ENCODE peak calls at places on chromosome 11, in seven cellular contexts. K, M, D, H, Z, Q and O are unnamed samples.

GRCh38 chr11:64868904-64869570 is 9.4 kb downstream of the EHD1 start:
- DNase-seq in K (peak; percentile 70), M (no peak), D (no peak), H (no peak), Z (no peak), Q (peak; percentile 61), O (no peak)

GRCh38 chr11:79066456-79067354 is 374.1 kb downstream of the TENM4 start:
- DNase-seq in K (no peak), M (no peak), D (no peak), H (no peak), Z (no peak), Q (no peak), O (no peak)

GRCh38 chr11:108338750-108339149 is 115.9 kb downstream of the ATM start:
- DNase-seq in K (no peak), M (no peak), D (no peak), H (no peak), Z (no peak), Q (no peak), O (no peak)

GRCh38 chr11:68200639-68201038 is 12.5 kb downstream of the KMT5B start:
- DNase-seq in K (no peak), M (no peak), D (no peak), H (no peak), Z (no peak), Q (no peak), O (no peak)

GRCh38 chr11:102924851-102925380 is 30.6 kb downstream of the MMP13 start:
- DNase-seq in K (peak; percentile 6), M (no peak), D (no peak), H (no peak), Z (no peak), Q (no peak), O (no peak)

GRCh38 chr11:111936045-111936400 is 1.1 kb upstream of the DIXDC1 start:
- DNase-seq in K (no peak), M (no peak), D (no peak), H (no peak), Z (no peak), Q (no peak), O (no peak)

GRCh38 chr11:44680982-44681597 is 45.7 kb upstream of the TSPAN18 start:
- DNase-seq in K (no peak), M (no peak), D (peak; percentile 68), H (no peak), Z (no peak), Q (no peak), O (no peak)

GRCh38 chr11:125871391-125872137 is 15.9 kb upstream of the HYLS1 start:
- DNase-seq in K (peak; percentile 9), M (no peak), D (no peak), H (no peak), Z (no peak), Q (no peak), O (no peak)

GRCh38 chr11:13205446-13205845 is 72.1 kb upstream of the BMAL1 start:
- DNase-seq in K (no peak), M (no peak), D (no peak), H (no peak), Z (no peak), Q (no peak), O (no peak)

GRCh38 chr11:36295926-36296325 is at the start of gene PRR5L:
- DNase-seq in K (no peak), M (no peak), D (no peak), H (no peak), Z (no peak), Q (no peak), O (no peak)

GRCh38 chr11:123478352-123478986 is 48.4 kb downstream of the GRAMD1B start:
- DNase-seq in K (peak; percentile 76), M (peak; percentile 61), D (no peak), H (no peak), Z (no peak), Q (peak; percentile 67), O (no peak)

GRCh38 chr11:65593518-65594414 is 1.8 kb downstream of the KCNK7 start:
- DNase-seq in K (no peak), M (no peak), D (no peak), H (no peak), Z (no peak), Q (no peak), O (peak; percentile 79)

GRCh38 chr11:494761-495536 is 12.1 kb downstream of the RNH1 start:
- DNase-seq in K (no peak), M (no peak), D (no peak), H (no peak), Z (no peak), Q (no peak), O (no peak)

GRCh38 chr11:65796726-65797601 is 10.1 kb downstream of the OVOL1 start:
- DNase-seq in K (no peak), M (no peak), D (no peak), H (no peak), Z (no peak), Q (no peak), O (no peak)

GRCh38 chr11:6602096-6602940 is 1.1 kb downstream of the RRP8 start:
- DNase-seq in K (no peak), M (no peak), D (no peak), H (no peak), Z (no peak), Q (no peak), O (no peak)

GRCh38 chr11:45405916-45406670 is 120.0 kb upstream of the SYT13 start:
- DNase-seq in K (no peak), M (no peak), D (no peak), H (no peak), Z (no peak), Q (no peak), O (no peak)

GRCh38 chr11:60991457-60991856 is 20.0 kb downstream of the CD6 start:
- DNase-seq in K (no peak), M (no peak), D (no peak), H (no peak), Z (no peak), Q (no peak), O (no peak)

GRCh38 chr11:65121447-65121864 is 478 bp downstream of the FAU start:
- DNase-seq in K (no peak), M (no peak), D (peak; percentile 78), H (peak; percentile 62), Z (peak; percentile 17), Q (no peak), O (no peak)

GRCh38 chr11:120547301-120547700 is 35.8 kb downstream of the GRIK4 start:
- DNase-seq in K (no peak), M (no peak), D (no peak), H (no peak), Z (no peak), Q (no peak), O (no peak)

GRCh38 chr11:78798567-78799170 is 224.0 kb upstream of the NARS2 start:
- DNase-seq in K (peak; percentile 32), M (peak; percentile 30), D (peak; percentile 84), H (peak; percentile 71), Z (peak; percentile 72), Q (no peak), O (peak; percentile 58)

GRCh38 chr11:73237471-73238290 is 19.6 kb downstream of the P2RY2 start:
- DNase-seq in K (no peak), M (no peak), D (no peak), H (peak; percentile 17), Z (no peak), Q (no peak), O (no peak)

GRCh38 chr11:122900803-122901202 is 18.2 kb downstream of the JHY start:
- DNase-seq in K (no peak), M (no peak), D (no peak), H (no peak), Z (no peak), Q (no peak), O (peak; percentile 50)

GRCh38 chr11:68012843-68013610 is 2.9 kb downstream of the ALDH3B1 start:
- DNase-seq in K (peak; percentile 95), M (no peak), D (no peak), H (no peak), Z (no peak), Q (no peak), O (no peak)

GRCh38 chr11:11436715-11437313 is 83.8 kb upstream of the CSNK2A3 start:
- DNase-seq in K (no peak), M (no peak), D (no peak), H (peak; percentile 78), Z (peak; percentile 36), Q (no peak), O (no peak)

GRCh38 chr11:305834-306211 is 1.8 kb upstream of the IFITM2 start:
- DNase-seq in K (no peak), M (no peak), D (no peak), H (no peak), Z (no peak), Q (no peak), O (no peak)

GRCh38 chr11:34696876-34697275 is 76.0 kb downstream of the EHF start:
- DNase-seq in K (no peak), M (no peak), D (no peak), H (no peak), Z (no peak), Q (no peak), O (no peak)

GRCh38 chr11:12251651-12252560 is 125.5 kb upstream of the PARVA start:
- DNase-seq in K (no peak), M (no peak), D (no peak), H (no peak), Z (no peak), Q (no peak), O (no peak)

GRCh38 chr11:117316197-117316961 is at the start of gene BACE1:
- DNase-seq in K (peak; percentile 66), M (peak; percentile 46), D (peak; percentile 87), H (peak; percentile 87), Z (peak; percentile 84), Q (no peak), O (no peak)
- TF ChIP-seq CTCF in K (peak; percentile 52), M (no peak), D (no peak), H (peak; percentile 54), Z (peak; percentile 45), Q (no peak), O (peak; percentile 12)

DNA sequence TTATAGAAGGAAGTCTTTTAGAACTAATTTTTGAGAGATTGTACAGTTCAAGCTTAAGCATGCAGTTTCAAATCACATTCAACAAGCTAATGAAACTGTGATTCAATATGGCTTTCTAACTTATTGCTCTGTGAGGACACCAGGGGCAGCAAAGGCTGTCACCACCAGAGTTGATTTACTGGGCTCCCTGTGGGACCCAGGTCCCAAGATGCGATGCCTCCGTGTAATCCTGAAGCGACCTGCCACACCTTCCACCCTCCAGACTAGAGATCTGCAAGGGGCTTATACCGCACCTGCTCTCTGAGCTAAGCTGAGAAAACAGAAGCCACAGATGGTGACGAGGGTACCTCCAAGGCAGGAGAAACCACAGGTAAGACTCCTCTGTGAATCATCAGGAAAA is 918 bp upstream of the OR51Q1 start:
- DNase-seq in K (no peak), M (no peak), D (no peak), H (no peak), Z (no peak), Q (no peak), O (no peak)
- TF ChIP-seq CTCF in K (no peak), M (no peak), D (no peak), H (no peak), Z (no peak), Q (no peak), O (no peak)

GRCh38 chr11:114892381-114893197 is 214.3 kb downstream of the NXPE2 start:
- DNase-seq in K (no peak), M (no peak), D (no peak), H (no peak), Z (no peak), Q (no peak), O (peak; percentile 12)
- TF ChIP-seq CTCF in K (peak; percentile 23), M (peak; percentile 59), D (peak; percentile 25), H (peak; percentile 31), Z (peak; percentile 23), Q (peak; percentile 69), O (peak; percentile 46)

GRCh38 chr11:104943561-104943960 is 24.8 kb downstream of the CASP4 start:
- DNase-seq in K (no peak), M (no peak), D (no peak), H (no peak), Z (no peak), Q (no peak), O (no peak)

GRCh38 chr11:104944080-104944479 is 24.3 kb downstream of the CASP4 start:
- DNase-seq in K (no peak), M (no peak), D (no peak), H (no peak), Z (no peak), Q (no peak), O (no peak)

GRCh38 chr11:104946907-104947306 is 21.5 kb downstream of the CASP4 start:
- DNase-seq in K (peak; percentile 12), M (peak; percentile 33), D (no peak), H (no peak), Z (no peak), Q (peak; percentile 18), O (peak; percentile 25)
- TF ChIP-seq CTCF in K (peak; percentile 33), M (peak; percentile 69), D (peak; percentile 38), H (peak; percentile 63), Z (peak; percentile 62), Q (peak; percentile 45), O (peak; percentile 53)